ENCODE peak calls at places on chromosomes 3 and 15, in five cellular contexts. T is SK-N-SH, L is suprapubic skin, O is stomach, U is prostate gland. Q is an unnamed sample.

GRCh38 chr15:72176743-72177142 is 20.8 kb downstream of the GRAMD2A start:
- DNase-seq in T (no peak), L (no peak), O (no peak), U (no peak), Q (no peak)

GRCh38 chr3:170656293-170656692 is 70.4 kb upstream of the SLC7A14 start:
- DNase-seq in T (no peak), L (no peak), O (no peak), U (no peak), Q (no peak)

GRCh38 chr3:110413807-110414748 is 657.5 kb upstream of the NECTIN3 start:
- DNase-seq in T (no peak), L (no peak), O (no peak), U (no peak), Q (no peak)

GRCh38 chr15:70023064-70023768 is 74.5 kb downstream of the TLE3 start:
- DNase-seq in T (no peak), L (no peak), O (no peak), U (peak; percentile 7), Q (no peak)

GRCh38 chr3:176554264-176554663 is 643.0 kb downstream of the TBL1XR1 start:
- DNase-seq in T (no peak), L (no peak), O (no peak), U (no peak), Q (no peak)

GRCh38 chr3:186931487-186932280 is 1.4 kb downstream of the ST6GAL1 start:
- DNase-seq in T (peak; percentile 34), L (no peak), O (peak; percentile 72), U (peak; percentile 81), Q (no peak)

GRCh38 chr15:84883433-84883832 is 1.0 kb upstream of the SLC28A1 start:
- DNase-seq in T (no peak), L (no peak), O (no peak), U (no peak), Q (no peak)

GRCh38 chr15:68713874-68714273 is 106.8 kb downstream of the ANP32A start:
- DNase-seq in T (no peak), L (no peak), O (no peak), U (no peak), Q (no peak)

GRCh38 chr15:98547741-98548166 is 100.6 kb upstream of the IGF1R start:
- DNase-seq in T (no peak), L (peak; percentile 85), O (no peak), U (no peak), Q (no peak)

GRCh38 chr3:58041826-58042324 is 33.7 kb downstream of the FLNB start:
- DNase-seq in T (no peak), L (no peak), O (no peak), U (no peak), Q (no peak)

GRCh38 chr3:25472747-25473146 is 44.7 kb downstream of the RARB start:
- DNase-seq in T (peak; percentile 33), L (no peak), O (no peak), U (no peak), Q (no peak)

GRCh38 chr15:57079446-57079845 is 161.0 kb downstream of the TCF12 start:
- DNase-seq in T (no peak), L (no peak), O (no peak), U (no peak), Q (no peak)

GRCh38 chr15:25362545-25362944 is 76.3 kb downstream of the UBE3A start:
- DNase-seq in T (no peak), L (no peak), O (no peak), U (no peak), Q (no peak)

GRCh38 chr3:40877651-40878463 is 321.4 kb upstream of the CTNNB1 start:
- DNase-seq in T (no peak), L (peak; percentile 81), O (peak; percentile 81), U (peak; percentile 86), Q (peak; percentile 93)

GRCh38 chr3:127746400-127747057 is 73.8 kb downstream of the ABTB1 start:
- DNase-seq in T (no peak), L (no peak), O (no peak), U (no peak), Q (no peak)
- TF ChIP-seq CTCF in T (no peak), L (no peak), O (peak; percentile 6), U (no peak), Q (no peak)

GRCh38 chr3:158105124-158105709 is 1.0 kb downstream of the SHOX2 start:
- DNase-seq in T (peak; percentile 84), L (no peak), O (no peak), U (no peak), Q (no peak)
- TF ChIP-seq POLR2AphosphoS5 in T (no peak), L (no peak), O (no peak), U (no peak), Q (peak; percentile 13)

GRCh38 chr3:71542548-71543370 is 40.8 kb downstream of the FOXP1 start:
- DNase-seq in T (peak; percentile 63), L (peak; percentile 90), O (peak; percentile 36), U (peak; percentile 84), Q (no peak)
- TF ChIP-seq CTCF in T (no peak), L (no peak), O (no peak), U (no peak), Q (no peak)

DNA sequence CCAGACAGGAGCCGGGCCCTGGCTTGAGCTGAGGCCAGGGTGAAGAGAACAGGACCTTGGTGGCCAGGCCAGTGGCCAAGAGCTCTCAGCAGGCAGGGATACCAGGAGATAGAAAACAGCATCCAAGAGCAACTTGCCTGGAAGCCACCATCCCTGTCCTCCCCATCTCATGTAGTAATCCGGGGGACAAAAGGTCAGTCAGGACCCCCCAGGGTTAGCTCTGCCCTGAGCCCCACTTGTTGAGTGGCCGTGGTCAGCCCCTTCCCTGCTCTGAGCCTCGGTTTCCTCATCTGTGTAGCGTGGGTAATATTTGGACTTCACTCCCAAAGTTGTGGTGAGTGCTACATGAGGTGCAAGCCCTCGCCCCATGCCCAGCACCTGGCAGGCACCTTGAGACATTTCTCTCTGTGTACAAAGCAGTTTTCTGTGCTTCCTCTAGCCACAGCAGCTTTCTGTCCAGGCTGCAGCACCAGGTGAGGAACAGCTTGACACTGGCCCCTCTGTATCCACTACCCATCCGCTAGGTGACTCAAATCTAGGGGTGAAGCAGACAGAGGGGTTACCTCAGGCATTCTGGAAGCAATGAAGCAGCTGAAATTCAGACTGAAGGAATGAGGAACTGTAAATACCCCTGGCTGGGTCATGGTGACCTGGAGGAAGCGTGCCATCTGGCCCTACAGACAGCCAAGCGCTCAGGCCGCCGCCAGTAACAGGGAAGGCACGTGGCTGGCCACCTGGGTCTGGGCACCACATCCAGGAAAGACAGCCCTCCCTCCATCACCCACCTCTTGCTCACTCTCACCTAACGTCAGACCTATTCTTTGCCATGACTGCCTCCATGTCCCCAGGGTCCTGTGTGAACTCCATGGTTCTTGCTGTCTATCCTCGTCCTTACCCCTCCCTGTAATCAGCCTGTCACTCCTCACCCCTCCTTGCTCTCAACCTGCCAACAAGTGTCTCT is 6.7 kb downstream of the CISH start:
- DNase-seq in T (no peak), L (no peak), O (peak; percentile 87), U (peak; percentile 43), Q (no peak)
- TF ChIP-seq POLR2AphosphoS5 in T (no peak), L (no peak), O (no peak), U (peak; percentile 55), Q (peak; percentile 90)

GRCh38 chr3:23698652-23699313 is 107.0 kb upstream of the UBE2E1 start:
- DNase-seq in T (no peak), L (no peak), O (no peak), U (no peak), Q (no peak)
- TF ChIP-seq CTCF in T (no peak), L (no peak), O (no peak), U (no peak), Q (no peak)

GRCh38 chr15:90002428-90002844 is 1.3 kb downstream of the ZNF710 start:
- DNase-seq in T (peak; percentile 84), L (peak; percentile 79), O (no peak), U (peak; percentile 31), Q (no peak)

GRCh38 chr15:90003736-90004135 is 2.6 kb downstream of the ZNF710 start:
- DNase-seq in T (no peak), L (peak; percentile 69), O (no peak), U (no peak), Q (no peak)

GRCh38 chr15:90004252-90004651 is 3.1 kb downstream of the ZNF710 start:
- DNase-seq in T (no peak), L (peak; percentile 72), O (no peak), U (no peak), Q (no peak)

GRCh38 chr15:90006217-90007088 is 5.3 kb downstream of the ZNF710 start:
- DNase-seq in T (no peak), L (peak; percentile 34), O (peak; percentile 41), U (no peak), Q (no peak)

DNA sequence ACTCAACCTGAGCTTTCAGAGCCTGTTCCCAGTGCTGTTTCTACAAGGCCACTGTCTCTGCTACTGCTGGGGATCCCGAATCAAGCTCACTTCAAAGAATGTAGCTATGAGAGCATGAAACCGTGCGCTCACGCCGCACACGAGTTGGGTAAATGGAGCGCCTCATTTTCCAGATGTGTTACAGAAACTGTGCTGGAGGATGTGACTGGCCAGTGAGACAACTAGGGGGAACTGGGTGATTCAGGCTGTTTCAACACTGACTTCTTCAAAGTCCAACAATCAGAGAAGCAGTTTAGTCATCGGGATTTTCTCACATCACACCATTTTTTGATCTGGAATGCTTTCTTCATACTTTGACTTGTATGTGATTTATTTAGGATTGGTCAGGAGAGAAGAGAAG is 3.5 kb downstream of the ZNF710 start:
- DNase-seq in T (no peak), L (peak; percentile 76), O (no peak), U (no peak), Q (no peak)
- TF ChIP-seq POLR2AphosphoS5 in T (no peak), L (peak; percentile 37), O (no peak), U (no peak), Q (no peak)